ENCODE peak calls at places on chromosome 16, in four cellular contexts. R, H, E and S are unnamed samples.
A peak's percentile ranks its signal among the peaks of the same experiment; 100 is the strongest.

GRCh38 chr16:28863929-28864886 is 565 bp downstream of the SH2B1 start:
- DNase-seq in R (peak; percentile 83), H (no peak), E (no peak), S (no peak)

GRCh38 chr16:50861926-50862325 is 120.0 kb downstream of the CYLD start:
- DNase-seq in R (peak; percentile 68), H (no peak), E (no peak), S (no peak)

GRCh38 chr16:46830417-46830901 is 521 bp downstream of the C16orf87 start:
- DNase-seq in R (peak; percentile 67), H (peak; percentile 52), E (no peak), S (peak; percentile 36)

GRCh38 chr16:29743827-29744531 is 1.8 kb downstream of the C16orf54 start:
- DNase-seq in R (no peak), H (no peak), E (no peak), S (peak; percentile 29)

GRCh38 chr16:54325616-54326265 is 39.2 kb upstream of the IRX3 start:
- DNase-seq in R (peak; percentile 2), H (no peak), E (no peak), S (no peak)

GRCh38 chr16:56048425-56049100 is 142.7 kb upstream of the GNAO1 start:
- DNase-seq in R (no peak), H (no peak), E (no peak), S (no peak)

GRCh38 chr16:10521681-10522274 is 58.6 kb downstream of the EMP2 start:
- DNase-seq in R (peak; percentile 82), H (no peak), E (peak; percentile 76), S (peak; percentile 9)

GRCh38 chr16:81928975-81929374 is 82.3 kb downstream of the SDR42E1 start:
- DNase-seq in R (no peak), H (no peak), E (no peak), S (no peak)

GRCh38 chr16:22053921-22054341 is 38.4 kb upstream of the VWA3A start:
- DNase-seq in R (no peak), H (no peak), E (no peak), S (no peak)

GRCh38 chr16:86764551-86764950 is 186.2 kb downstream of the FOXL1 start:
- DNase-seq in R (no peak), H (no peak), E (no peak), S (no peak)

GRCh38 chr16:67158637-67159600 is 790 bp downstream of the TRADD start:
- DNase-seq in R (peak; percentile 67), H (peak; percentile 36), E (no peak), S (peak; percentile 78)

GRCh38 chr16:58543685-58544084 is 28.4 kb downstream of the SETD6 start:
- DNase-seq in R (no peak), H (no peak), E (no peak), S (no peak)

GRCh38 chr16:19911204-19911603 is 26.6 kb upstream of the GPRC5B start:
- DNase-seq in R (no peak), H (no peak), E (no peak), S (no peak)

GRCh38 chr16:25134306-25134705 is 22.8 kb downstream of the LCMT1 start:
- DNase-seq in R (no peak), H (no peak), E (no peak), S (no peak)

GRCh38 chr16:84700518-84701277 is 898 bp downstream of the USP10 start:
- DNase-seq in R (peak; percentile 61), H (no peak), E (no peak), S (no peak)

GRCh38 chr16:25126820-25127232 is 15.3 kb downstream of the LCMT1 start:
- DNase-seq in R (peak; percentile 88), H (no peak), E (no peak), S (no peak)

GRCh38 chr16:75580-76501 is 2.2 kb upstream of the MPG start:
- DNase-seq in R (peak; percentile 88), H (peak; percentile 88), E (peak; percentile 93), S (no peak)

GRCh38 chr16:24013733-24014645 is 178.2 kb downstream of the PRKCB start:
- DNase-seq in R (no peak), H (no peak), E (no peak), S (no peak)

GRCh38 chr16:22692916-22693646 is 120.9 kb upstream of the HS3ST2 start:
- DNase-seq in R (peak; percentile 64), H (no peak), E (no peak), S (no peak)

GRCh38 chr16:67428146-67428731 is 2.7 kb upstream of the HSD11B2 start:
- DNase-seq in R (peak; percentile 78), H (peak; percentile 73), E (no peak), S (peak; percentile 23)

GRCh38 chr16:19753815-19754643 is 36.0 kb downstream of the IQCK start:
- DNase-seq in R (peak; percentile 47), H (no peak), E (no peak), S (no peak)

GRCh38 chr16:85995591-85996461 is 96.9 kb downstream of the IRF8 start:
- DNase-seq in R (no peak), H (no peak), E (no peak), S (no peak)

GRCh38 chr16:30794634-30795033 is 7.6 kb upstream of the ZNF629 start:
- DNase-seq in R (no peak), H (no peak), E (no peak), S (no peak)

GRCh38 chr16:79047337-79047736 is 553.2 kb downstream of the MAF start:
- DNase-seq in R (no peak), H (no peak), E (no peak), S (no peak)

GRCh38 chr16:27404163-27404823 is 2.3 kb downstream of the IL21R start:
- DNase-seq in R (no peak), H (no peak), E (no peak), S (no peak)

GRCh38 chr16:71807905-71808592 is 585 bp downstream of the AP1G1 start:
- DNase-seq in R (peak; percentile 73), H (peak; percentile 20), E (peak; percentile 72), S (no peak)

GRCh38 chr16:79864032-79864780 is 263.7 kb upstream of the MAF start:
- DNase-seq in R (no peak), H (no peak), E (no peak), S (no peak)

GRCh38 chr16:71781741-71782140 is 26.9 kb downstream of the AP1G1 start:
- DNase-seq in R (peak; percentile 44), H (no peak), E (no peak), S (no peak)

GRCh38 chr16:88424536-88425230 is 28.4 kb upstream of the ZFPM1 start:
- DNase-seq in R (no peak), H (no peak), E (no peak), S (no peak)

GRCh38 chr16:66946541-66946940 is 11.2 kb downstream of the CES2 start:
- DNase-seq in R (no peak), H (no peak), E (no peak), S (no peak)

GRCh38 chr16:84738255-84739038 is 38.6 kb downstream of the USP10 start:
- DNase-seq in R (peak; percentile 78), H (peak; percentile 71), E (peak; percentile 81), S (peak; percentile 62)

GRCh38 chr16:85279874-85280545 is 167.7 kb upstream of the CIBAR2 start:
- DNase-seq in R (no peak), H (peak; percentile 62), E (no peak), S (no peak)

GRCh38 chr16:10069374-10069773 is 112.9 kb downstream of the GRIN2A start:
- DNase-seq in R (no peak), H (peak; percentile 48), E (no peak), S (no peak)

GRCh38 chr16:89678258-89678657 is 8.2 kb upstream of the CDK10 start:
- DNase-seq in R (no peak), H (no peak), E (no peak), S (no peak)
- H3K9me3 ChIP-seq in R (no peaks in the 10 kb centered on the region), H (peaks cover 9% of the 10 kb centered on the region), E (no peaks in the 10 kb centered on the region), S (no peaks in the 10 kb centered on the region)

GRCh38 chr16:68574479-68574878 is 35.4 kb downstream of the ZFP90 start:
- DNase-seq in R (no peak), H (no peak), E (no peak), S (no peak)
- H3K9me3 ChIP-seq in R (peaks cover 4% of the 10 kb centered on the region), H (peaks cover 100% of the 10 kb centered on the region), E (peaks cover 98% of the 10 kb centered on the region), S (peaks cover 35% of the 10 kb centered on the region)

GRCh38 chr16:3311496-3311895 is 6.2 kb downstream of the ZNF75A start:
- DNase-seq in R (no peak), H (no peak), E (no peak), S (no peak)
- H3K9me3 ChIP-seq in R (peaks cover 13% of the 10 kb centered on the region), H (peaks cover 100% of the 10 kb centered on the region), E (peaks cover 99% of the 10 kb centered on the region), S (peaks cover 41% of the 10 kb centered on the region)

DNA sequence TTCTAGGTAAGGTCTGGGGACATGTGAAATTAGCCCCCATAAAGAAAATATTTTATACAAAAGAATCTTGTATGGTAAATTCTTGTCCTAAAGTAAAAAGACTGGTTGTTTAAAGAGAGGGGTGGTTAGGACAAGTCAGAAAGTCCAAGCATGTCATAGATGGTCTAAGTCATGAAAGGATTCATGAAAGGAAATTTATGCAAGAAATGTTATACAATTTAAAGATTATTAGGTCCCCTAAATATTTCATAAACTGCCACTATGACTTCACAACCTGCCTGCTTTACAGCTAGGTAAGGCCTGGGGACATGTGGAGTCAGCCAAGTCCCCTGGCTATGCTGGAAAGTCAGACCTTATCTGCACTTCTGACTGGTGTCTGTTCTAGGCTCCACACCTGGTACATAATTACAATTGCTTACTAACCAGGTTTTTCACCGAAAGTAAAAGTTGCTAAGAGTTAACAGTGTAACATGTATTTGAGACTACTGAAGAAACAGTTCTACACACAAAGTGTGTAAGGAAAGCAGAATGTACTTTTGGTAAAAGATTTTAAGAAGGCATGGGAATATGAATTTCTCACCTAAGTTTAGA is 17.0 kb downstream of the N4BP1 start:
- DNase-seq in R (no peak), H (no peak), E (no peak), S (no peak)
- H3K9me3 ChIP-seq in R (no peaks in the 10 kb centered on the region), H (peaks cover 19% of the 10 kb centered on the region), E (no peaks in the 10 kb centered on the region), S (no peaks in the 10 kb centered on the region)

GRCh38 chr16:14602443-14602963 is 27.6 kb downstream of the PARN start:
- DNase-seq in R (no peak), H (no peak), E (no peak), S (no peak)
- H3K9me3 ChIP-seq in R (no peaks in the 10 kb centered on the region), H (no peaks in the 10 kb centered on the region), E (no peaks in the 10 kb centered on the region), S (no peaks in the 10 kb centered on the region)

DNA sequence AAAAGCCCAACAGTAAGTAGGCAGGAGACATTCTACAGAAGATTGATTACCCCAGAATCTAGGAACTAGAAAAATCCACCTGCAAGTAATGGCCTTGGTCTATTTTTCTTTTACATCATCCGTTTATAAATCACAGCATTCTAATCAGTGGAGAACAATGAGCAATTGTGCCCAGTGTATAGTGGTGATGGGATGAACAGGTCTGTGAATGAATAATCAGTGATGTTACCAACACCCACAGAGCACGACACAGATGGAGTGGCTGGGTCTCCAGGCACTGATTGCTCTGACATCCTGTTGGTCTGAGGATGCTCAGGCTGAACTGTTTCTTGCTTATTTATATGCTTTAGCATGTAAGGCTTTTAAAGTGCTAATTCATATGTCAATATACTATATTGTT is 1251.2 kb upstream of the CDH8 start:
- DNase-seq in R (no peak), H (no peak), E (no peak), S (no peak)
- H3K9me3 ChIP-seq in R (no peaks in the 10 kb centered on the region), H (no peaks in the 10 kb centered on the region), E (no peaks in the 10 kb centered on the region), S (peaks cover 8% of the 10 kb centered on the region)

GRCh38 chr16:3292604-3293003 is 9.3 kb downstream of the ZNF263 start:
- DNase-seq in R (peak; percentile 74), H (no peak), E (no peak), S (no peak)

GRCh38 chr16:3295209-3295608 is 10.0 kb downstream of the TIGD7 start:
- DNase-seq in R (no peak), H (no peak), E (no peak), S (no peak)

GRCh38 chr16:3295783-3296182 is 9.4 kb downstream of the TIGD7 start:
- DNase-seq in R (no peak), H (no peak), E (no peak), S (no peak)

GRCh38 chr16:3285131-3285530 is 1.8 kb downstream of the ZNF263 start:
- DNase-seq in R (no peak), H (no peak), E (peak; percentile 49), S (no peak)

GRCh38 chr16:3289998-3290673 is 6.8 kb downstream of the ZNF263 start:
- DNase-seq in R (no peak), H (no peak), E (peak; percentile 38), S (no peak)
- H3K9me3 ChIP-seq in R (no peaks in the 10 kb centered on the region), H (peaks cover 100% of the 10 kb centered on the region), E (peaks cover 95% of the 10 kb centered on the region), S (peaks cover 31% of the 10 kb centered on the region)